ENCODE peak calls at places on chromosomes 3 and 15, in five cellular contexts. I, M, Y, U and Z are unnamed samples.

GRCh38 chr3:113773381-113773780 is 26.5 kb downstream of the ATP6V1A start:
- DNase-seq in I (no peak), M (no peak), Y (no peak), U (no peak), Z (no peak)

GRCh38 chr3:72274511-72275295 is 489.8 kb upstream of the PROK2 start:
- DNase-seq in I (peak; percentile 25), M (no peak), Y (no peak), U (peak; percentile 64), Z (peak; percentile 57)

GRCh38 chr3:64299206-64299605 is 73.9 kb upstream of the PRICKLE2 start:
- DNase-seq in I (no peak), M (no peak), Y (no peak), U (no peak), Z (no peak)

GRCh38 chr3:11136871-11137626 is 17.2 kb upstream of the HRH1 start:
- DNase-seq in I (no peak), M (no peak), Y (peak; percentile 100), U (no peak), Z (peak; percentile 47)

GRCh38 chr15:97902140-97902780 is 58.2 kb upstream of the ARRDC4 start:
- DNase-seq in I (no peak), M (no peak), Y (no peak), U (no peak), Z (no peak)

GRCh38 chr3:139312416-139312815 is 31.4 kb upstream of the MRPS22 start:
- DNase-seq in I (no peak), M (no peak), Y (no peak), U (no peak), Z (no peak)

GRCh38 chr3:136105044-136105443 is 91.1 kb downstream of the MSL2 start:
- DNase-seq in I (no peak), M (no peak), Y (no peak), U (no peak), Z (no peak)

GRCh38 chr3:184129012-184129411 is 6.1 kb upstream of the EIF2B5 start:
- DNase-seq in I (peak; percentile 24), M (no peak), Y (no peak), U (no peak), Z (peak; percentile 52)

GRCh38 chr15:94611656-94612055 is 380.3 kb downstream of the MCTP2 start:
- DNase-seq in I (no peak), M (no peak), Y (no peak), U (no peak), Z (no peak)

GRCh38 chr3:36166477-36166876 is 213.8 kb upstream of the STAC start:
- DNase-seq in I (no peak), M (no peak), Y (peak; percentile 55), U (no peak), Z (no peak)

GRCh38 chr3:182491571-182491970 is 301.7 kb upstream of the ATP11B start:
- DNase-seq in I (no peak), M (no peak), Y (no peak), U (no peak), Z (no peak)

GRCh38 chr15:101615986-101616848 is 36.0 kb downstream of the TM2D3 start:
- DNase-seq in I (no peak), M (no peak), Y (peak; percentile 74), U (no peak), Z (peak; percentile 47)

GRCh38 chr15:70034596-70034995 is 63.1 kb downstream of the TLE3 start:
- DNase-seq in I (no peak), M (no peak), Y (no peak), U (no peak), Z (no peak)

GRCh38 chr15:81480645-81481053 is 106.6 kb upstream of the TMC3 start:
- DNase-seq in I (no peak), M (peak; percentile 62), Y (no peak), U (peak; percentile 79), Z (no peak)

GRCh38 chr15:101295607-101296225 is 668 bp upstream of the SNRPA1 start:
- DNase-seq in I (no peak), M (no peak), Y (no peak), U (no peak), Z (no peak)

GRCh38 chr3:278300-279064 is 81.9 kb downstream of the CHL1 start:
- DNase-seq in I (no peak), M (no peak), Y (no peak), U (no peak), Z (no peak)

GRCh38 chr3:16290007-16290826 is 25.2 kb downstream of the OXNAD1 start:
- DNase-seq in I (peak; percentile 69), M (no peak), Y (peak; percentile 27), U (peak; percentile 55), Z (peak; percentile 45)

GRCh38 chr15:61275901-61276300 is 46.8 kb upstream of the RORA start:
- DNase-seq in I (no peak), M (no peak), Y (no peak), U (no peak), Z (no peak)

GRCh38 chr3:32117324-32117723 is 10.9 kb downstream of the GPD1L start:
- DNase-seq in I (no peak), M (no peak), Y (no peak), U (no peak), Z (no peak)

GRCh38 chr3:111748132-111748531 is 110.9 kb upstream of the PHLDB2 start:
- DNase-seq in I (no peak), M (no peak), Y (no peak), U (no peak), Z (no peak)

GRCh38 chr3:5016218-5017161 is 37.3 kb downstream of the BHLHE40 start:
- DNase-seq in I (peak; percentile 73), M (no peak), Y (peak; percentile 90), U (peak; percentile 13), Z (peak; percentile 54)

GRCh38 chr3:112308151-112308911 is 14.3 kb upstream of the SLC9C1 start:
- DNase-seq in I (no peak), M (no peak), Y (no peak), U (no peak), Z (peak; percentile 43)

GRCh38 chr3:105518806-105519418 is 152.2 kb downstream of the ALCAM start:
- DNase-seq in I (peak; percentile 30), M (no peak), Y (peak; percentile 19), U (peak; percentile 90), Z (no peak)

GRCh38 chr3:143479727-143480126 is 360.2 kb downstream of the CHST2 start:
- DNase-seq in I (no peak), M (no peak), Y (no peak), U (no peak), Z (no peak)

GRCh38 chr15:90219421-90220141 is 14.2 kb downstream of the CIB1 start:
- DNase-seq in I (peak; percentile 52), M (peak; percentile 85), Y (peak; percentile 89), U (peak; percentile 11), Z (no peak)

GRCh38 chr15:41934843-41935242 is 37.5 kb downstream of the EHD4 start:
- DNase-seq in I (peak; percentile 83), M (peak; percentile 84), Y (no peak), U (no peak), Z (no peak)

GRCh38 chr3:59605318-59605717 is 555.5 kb upstream of the CFAP20DC start:
- DNase-seq in I (no peak), M (no peak), Y (no peak), U (no peak), Z (no peak)

GRCh38 chr15:75928680-75929608 is 25.3 kb downstream of the FBXO22 start:
- DNase-seq in I (no peak), M (no peak), Y (peak; percentile 38), U (no peak), Z (no peak)

GRCh38 chr15:50506121-50506520 is 40.3 kb downstream of the USP50 start:
- DNase-seq in I (no peak), M (no peak), Y (no peak), U (no peak), Z (no peak)

GRCh38 chr3:194928183-194928736 is 242.6 kb downstream of the FAM43A start:
- DNase-seq in I (no peak), M (peak; percentile 30), Y (no peak), U (no peak), Z (peak; percentile 22)

GRCh38 chr3:45092132-45093031 is 53.8 kb downstream of the CDCP1 start:
- DNase-seq in I (no peak), M (no peak), Y (peak; percentile 56), U (no peak), Z (no peak)